ENCODE peak calls at places on chromosomes 12 and 14, in eight cellular contexts. H, Q, N, G, Z, T, P and D are unnamed samples.

GRCh38 chr14:80434574-80435321 is 223.4 kb upstream of the DIO2 start:
- DNase-seq in H (no peak), Q (no peak), N (no peak), G (no peak), Z (no peak), T (no peak), P (no peak), D (no peak)

GRCh38 chr12:130983328-130984017 is 29.8 kb downstream of the ADGRD1 start:
- DNase-seq in H (no peak), Q (no peak), N (no peak), G (no peak), Z (no peak), T (no peak), P (no peak), D (no peak)

GRCh38 chr14:69539631-69540410 is 34.9 kb downstream of the CCDC177 start:
- DNase-seq in H (no peak), Q (peak; percentile 78), N (no peak), G (no peak), Z (no peak), T (no peak), P (no peak), D (no peak)

GRCh38 chr12:101653030-101653429 is 44.4 kb upstream of the CHPT1 start:
- DNase-seq in H (no peak), Q (no peak), N (no peak), G (no peak), Z (no peak), T (no peak), P (no peak), D (no peak)

GRCh38 chr12:58502857-58503256 is 417.4 kb downstream of the LRIG3 start:
- DNase-seq in H (no peak), Q (no peak), N (no peak), G (no peak), Z (no peak), T (no peak), P (no peak), D (no peak)

GRCh38 chr14:63764103-63764502 is 36.2 kb upstream of the SGPP1 start:
- DNase-seq in H (no peak), Q (no peak), N (no peak), G (no peak), Z (no peak), T (no peak), P (no peak), D (no peak)

GRCh38 chr12:49990269-49990668 is 17.5 kb downstream of the AQP6 start:
- DNase-seq in H (no peak), Q (no peak), N (no peak), G (no peak), Z (no peak), T (no peak), P (no peak), D (no peak)

GRCh38 chr12:15846887-15847286 is 35.3 kb upstream of the STRAP start:
- DNase-seq in H (no peak), Q (no peak), N (no peak), G (no peak), Z (no peak), T (no peak), P (no peak), D (no peak)

GRCh38 chr14:85319998-85320397 is 209.9 kb upstream of the FLRT2 start:
- DNase-seq in H (no peak), Q (no peak), N (no peak), G (no peak), Z (no peak), T (no peak), P (no peak), D (no peak)

GRCh38 chr12:27667540-27667939 is 28.7 kb upstream of the REP15 start:
- DNase-seq in H (no peak), Q (no peak), N (no peak), G (no peak), Z (no peak), T (no peak), P (no peak), D (no peak)

GRCh38 chr12:49675137-49675536 is 32.1 kb downstream of the FMNL3 start:
- DNase-seq in H (no peak), Q (no peak), N (no peak), G (no peak), Z (no peak), T (no peak), P (no peak), D (no peak)